ENCODE peak calls at places on chromosomes 3 and 15, in seven cellular contexts. J is upper lobe of right lung, Q is IMR-90, U is heart right ventricle, Z is OCI-LY7, B is transverse colon, W is mucosa of descending colon. E is an unnamed sample. For H3K36me3, the result is how much of the 10 kb centered on the place peaks cover.

GRCh38 chr3:127174715-127175140 is 18.2 kb upstream of the PRR23E start:
- DNase-seq in Q (no peak), J (peak), U (no peak), W (no peak), Z (no peak), B (no peak), E (no peak)

GRCh38 chr15:36365963-36366362 is 213.5 kb upstream of the CDIN1 start:
- DNase-seq in J (no peak), U (no peak), Q (no peak), Z (no peak), B (no peak), W (no peak), E (no peak)

GRCh38 chr15:33226559-33227181 is 32.2 kb upstream of the FMN1 start:
- DNase-seq in J (no peak), W (peak), B (peak), U (no peak), Z (peak), Q (no peak), E (peak)

GRCh38 chr3:28575100-28575747 is 226.6 kb upstream of the AZI2 start:
- DNase-seq in W (no peak), Z (no peak), J (peak), B (no peak), Q (no peak), U (peak), E (no peak)

GRCh38 chr3:169218314-169218983 is 445.1 kb downstream of the MECOM start:
- DNase-seq in Q (peak), Z (no peak), U (peak), W (peak), B (peak), J (no peak), E (no peak)

GRCh38 chr15:81161215-81161673 is 27.2 kb downstream of the CFAP161 start:
- DNase-seq in Z (no peak), Q (no peak), J (no peak), W (no peak), U (no peak), B (no peak), E (no peak)

GRCh38 chr15:68484696-68485400 is 52.9 kb upstream of the ITGA11 start:
- DNase-seq in W (no peak), U (no peak), Z (no peak), B (no peak), Q (peak), J (no peak), E (no peak)

GRCh38 chr15:98799461-98799971 is 151.2 kb downstream of the IGF1R start:
- DNase-seq in B (no peak), Z (no peak), Q (peak), W (no peak), U (no peak), J (no peak), E (no peak)

GRCh38 chr3:11631822-11632221 is 11.9 kb downstream of the VGLL4 start:
- DNase-seq in W (no peak), B (no peak), Z (no peak), U (no peak), J (no peak), Q (no peak), E (no peak)

GRCh38 chr15:34684351-34684750 is 70.4 kb downstream of the GJD2 start:
- DNase-seq in B (no peak), W (no peak), J (no peak), Z (no peak), Q (no peak), U (no peak), E (no peak)

GRCh38 chr15:69474846-69475455 is 22.3 kb downstream of the RPLP1 start:
- DNase-seq in Q (peak), W (no peak), J (no peak), U (no peak), Z (no peak), B (no peak), E (no peak)

GRCh38 chr3:73727117-73727802 is 102.5 kb upstream of the PDZRN3 start:
- DNase-seq in B (no peak), J (no peak), U (no peak), Z (no peak), Q (peak), W (peak), E (no peak)

GRCh38 chr15:63818191-63818590 is 15.6 kb downstream of the HERC1 start:
- DNase-seq in J (no peak), B (no peak), W (peak), Q (peak), U (no peak), Z (no peak), E (no peak)

GRCh38 chr3:85574306-85574705 is 615.5 kb downstream of the CADM2 start:
- DNase-seq in Z (no peak), Q (no peak), B (no peak), J (no peak), W (no peak), U (no peak), E (no peak)

GRCh38 chr3:81302045-81302444 is 459.4 kb downstream of the GBE1 start:
- DNase-seq in B (peak), Z (peak), U (no peak), Q (peak), W (peak), J (no peak), E (no peak)

GRCh38 chr3:46129588-46130272 is 78.4 kb downstream of the CCR1 start:
- DNase-seq in B (no peak), J (no peak), Z (no peak), W (no peak), U (no peak), Q (no peak), E (no peak)

GRCh38 chr3:62798000-62798399 is 77.2 kb downstream of the CADPS start:
- DNase-seq in J (no peak), W (peak), B (no peak), U (no peak), Z (no peak), Q (no peak), E (no peak)

GRCh38 chr3:99817047-99817436 is 620 bp upstream of the CMSS1 start:
- DNase-seq in W (no peak), U (no peak), J (no peak), Q (no peak), Z (no peak), B (peak), E (no peak)

GRCh38 chr3:98734311-98734710 is 28.8 kb upstream of the ST3GAL6 start:
- DNase-seq in U (no peak), Z (no peak), Q (no peak), W (no peak), J (no peak), B (no peak), E (no peak)

GRCh38 chr3:98734737-98735136 is 28.4 kb upstream of the ST3GAL6 start:
- DNase-seq in W (no peak), Q (no peak), B (no peak), J (no peak), U (no peak), Z (no peak), E (no peak)

GRCh38 chr3:98737301-98737700 is 25.8 kb upstream of the ST3GAL6 start:
- DNase-seq in J (no peak), Q (no peak), U (no peak), B (no peak), Z (no peak), W (no peak), E (no peak)

GRCh38 chr3:98735296-98735695 is 27.8 kb upstream of the ST3GAL6 start:
- DNase-seq in W (no peak), U (no peak), B (no peak), Q (no peak), Z (no peak), J (no peak), E (no peak)

DNA sequence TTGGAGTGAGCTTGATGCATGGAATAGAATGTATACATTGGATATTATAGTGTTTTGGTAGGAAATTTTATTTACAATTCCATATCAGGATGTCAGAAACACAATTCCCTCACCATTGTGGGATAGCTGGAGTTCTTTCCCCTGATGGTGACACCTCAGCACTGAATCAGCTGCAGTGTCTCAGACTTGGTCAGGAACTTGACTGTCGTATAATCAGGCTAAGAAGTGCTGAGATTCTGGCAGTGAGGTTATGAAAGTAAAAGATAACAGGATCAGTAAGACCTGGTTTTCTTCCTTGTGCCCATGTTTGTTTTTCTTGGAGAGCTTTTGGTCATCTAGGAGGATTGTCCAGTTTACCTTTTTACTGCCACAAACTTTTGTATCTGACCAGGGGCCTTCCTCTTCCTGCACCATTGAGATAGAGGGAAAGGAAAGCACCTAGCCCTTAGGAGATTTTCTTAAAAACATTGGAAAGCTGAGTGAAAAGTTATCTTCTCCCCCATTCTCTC is 27.3 kb upstream of the ST3GAL6 start:
- DNase-seq in W (no peak), U (no peak), J (no peak), Z (no peak), Q (no peak), B (no peak), E (no peak)
- H3K4me3 ChIP-seq in W (no peak), U (peak), J (no peak), Z (no peak), Q (no peak), B (no peak), E (no peak)

DNA sequence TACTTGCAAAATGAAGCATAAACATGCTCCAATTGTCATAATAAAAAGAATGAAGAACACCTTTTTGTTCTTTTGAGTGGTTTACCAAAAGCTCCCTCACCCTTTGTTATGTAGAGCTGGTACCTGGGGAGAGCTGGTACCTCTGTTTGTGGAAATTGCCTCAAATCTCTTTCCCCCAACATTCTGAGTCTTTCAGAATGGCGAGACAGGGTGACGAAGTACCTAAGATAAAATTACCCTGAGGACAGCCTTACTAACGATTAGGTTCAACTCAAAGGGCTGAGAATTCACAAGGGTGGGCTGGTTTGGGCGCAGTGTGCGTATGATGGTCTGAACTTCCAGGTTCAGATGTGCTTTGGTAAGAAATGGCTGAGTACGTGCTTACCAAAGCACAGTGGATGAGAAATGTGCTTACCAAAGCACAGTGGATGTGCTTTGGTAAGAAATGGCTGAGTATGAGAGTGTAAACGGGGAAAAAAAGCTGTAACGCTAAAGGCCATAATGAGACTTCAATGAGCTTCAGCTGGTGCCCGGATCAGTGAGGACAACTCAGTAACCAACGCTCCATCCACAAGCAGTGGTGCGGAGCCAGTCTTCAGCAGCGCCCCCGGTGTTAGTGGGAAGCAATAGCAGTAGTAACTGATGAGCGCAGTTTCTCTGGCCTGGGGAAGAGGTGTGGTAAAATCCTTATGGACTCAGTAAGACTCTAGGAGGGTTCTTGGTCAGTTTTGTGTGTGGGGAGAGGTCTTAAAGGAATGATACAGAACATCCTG is 72.3 kb upstream of the LRIG1 start:
- DNase-seq in Q (no peak), Z (peak), W (no peak), B (no peak), J (no peak), U (no peak), E (no peak)
- TF ChIP-seq CTCF in Q (peak), Z (peak), W (no peak), B (no peak), J (no peak), U (peak), E (peak)

DNA sequence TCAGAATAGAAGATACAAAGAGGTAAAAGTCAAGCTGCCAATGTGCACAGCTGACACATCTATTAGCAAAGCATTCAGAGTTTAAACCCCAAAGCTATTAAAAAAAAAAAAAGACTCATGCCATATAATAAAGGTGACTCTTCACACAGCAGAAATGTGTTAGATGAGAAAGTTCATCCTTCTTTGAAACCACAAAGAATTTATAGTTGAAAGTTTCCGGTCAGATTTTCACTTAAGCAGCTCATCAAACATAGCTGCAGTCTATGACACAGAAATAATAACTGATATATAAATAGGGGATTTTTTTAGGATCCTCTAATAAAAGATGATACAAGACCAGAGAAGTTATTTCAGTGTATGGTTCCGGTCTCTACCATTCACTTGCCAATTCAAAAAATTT is 76.6 kb downstream of the WWTR1 start:
- DNase-seq in B (no peak), W (no peak), Z (no peak), Q (no peak), J (no peak), U (no peak), E (no peak)
- H3K36me3 ChIP-seq in B (under half), W (under half), Z (under half), Q (under half), J (under half), U (under half), E (under half)

GRCh38 chr3:195736866-195737490 is 16.2 kb downstream of the MUC20 start:
- DNase-seq in W (no peak), J (no peak), Q (no peak), U (no peak), B (no peak), Z (no peak), E (no peak)
- H3K4me3 ChIP-seq in W (no peak), J (no peak), Q (no peak), U (no peak), B (no peak), Z (no peak), E (no peak)

GRCh38 chr3:153967260-153967659 is 153.9 kb upstream of the ARHGEF26 start:
- DNase-seq in Q (no peak), B (no peak), J (no peak), U (no peak), W (no peak), Z (no peak), E (no peak)

GRCh38 chr3:153973722-153974121 is 147.5 kb upstream of the ARHGEF26 start:
- DNase-seq in W (no peak), Q (no peak), U (no peak), B (no peak), J (no peak), Z (no peak), E (no peak)

GRCh38 chr3:153972862-153973261 is 148.3 kb upstream of the ARHGEF26 start:
- DNase-seq in W (no peak), J (no peak), Z (no peak), Q (no peak), U (no peak), B (no peak), E (no peak)

GRCh38 chr3:153970047-153970446 is 151.1 kb upstream of the ARHGEF26 start:
- DNase-seq in B (no peak), Z (no peak), J (no peak), Q (no peak), U (no peak), W (no peak), E (no peak)

GRCh38 chr3:153970735-153971347 is 150.3 kb upstream of the ARHGEF26 start:
- DNase-seq in Z (peak), Q (peak), W (no peak), B (no peak), J (no peak), U (no peak), E (no peak)
- TF ChIP-seq CTCF in Z (peak), Q (peak), W (no peak), B (peak), J (peak), U (peak), E (peak)

DNA sequence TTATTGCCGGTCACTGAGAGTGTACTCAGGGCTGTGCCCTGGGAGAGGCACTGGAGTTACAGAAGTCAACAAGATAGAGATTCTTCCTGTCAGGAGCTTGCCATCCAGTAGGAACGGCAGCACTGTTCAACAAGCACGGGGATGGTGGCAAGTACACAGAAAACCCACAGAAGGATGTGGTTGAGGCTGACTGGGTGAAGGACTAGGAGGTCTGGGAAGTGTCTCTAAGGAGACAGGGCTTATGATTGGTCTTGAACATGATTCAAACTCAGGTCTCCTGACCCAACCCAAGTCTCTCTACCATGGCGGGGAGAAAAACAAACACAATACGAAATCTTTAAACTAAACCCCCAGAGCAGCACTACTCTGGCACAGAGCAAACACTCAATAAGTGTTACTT is 37.6 kb downstream of the ERICH6 start:
- DNase-seq in Z (no peak), J (no peak), Q (no peak), B (no peak), W (no peak), U (no peak), E (no peak)
- H3K36me3 ChIP-seq in Z (under half), J (under half), Q (under half), B (under half), W (under half), U (under half), E (under half)

E was measured in GM06990.